ENCODE peak calls at places on chromosomes 6 and 20, in six cellular contexts. U is H1, R is neuronal stem cell, N is H9, C is mesenchymal stem cell, W is IMR-90. S is an unnamed sample.
A peak's percentile ranks its signal among the peaks of the same experiment; 100 is the strongest.

GRCh38 chr6:75963569-75963968 is 108.9 kb downstream of the IMPG1 start:
- DNase-seq in U (no peak), R (no peak), N (no peak), C (no peak), W (no peak), S (no peak)

GRCh38 chr20:33437141-33437911 is 6.2 kb downstream of the SNTA1 start:
- DNase-seq in U (no peak), R (no peak), N (no peak), C (peak; percentile 27), W (peak; percentile 44), S (no peak)

GRCh38 chr20:18527836-18528235 is 20.1 kb downstream of the SEC23B start:
- DNase-seq in U (no peak), R (no peak), N (no peak), C (peak; percentile 4), W (peak; percentile 75), S (no peak)

GRCh38 chr20:24987873-24988835 is 4.4 kb downstream of the APMAP start:
- DNase-seq in U (no peak), R (no peak), N (peak; percentile 10), C (no peak), W (no peak), S (no peak)

GRCh38 chr6:56766806-56767178 is 124.1 kb upstream of the DST start:
- DNase-seq in U (no peak), R (no peak), N (no peak), C (peak; percentile 74), W (peak; percentile 91), S (no peak)

GRCh38 chr6:144739873-144740272 is 454.7 kb downstream of the UTRN start:
- DNase-seq in U (no peak), R (no peak), N (no peak), C (no peak), W (no peak), S (no peak)

GRCh38 chr6:141981190-141981589 is 151.5 kb upstream of the GJE1 start:
- DNase-seq in U (no peak), R (no peak), N (no peak), C (no peak), W (no peak), S (no peak)

GRCh38 chr6:108417027-108417426 is 122.2 kb downstream of the AFG1L start:
- DNase-seq in U (no peak), R (no peak), N (no peak), C (peak; percentile 6), W (peak; percentile 22), S (no peak)

GRCh38 chr6:165574770-165575549 is 88.1 kb downstream of the PDE10A start:
- DNase-seq in U (no peak), R (no peak), N (no peak), C (no peak), W (peak; percentile 51), S (peak; percentile 32)

GRCh38 chr6:4637691-4638433 is 138.3 kb upstream of the CDYL start:
- DNase-seq in U (no peak), R (no peak), N (no peak), C (peak; percentile 78), W (peak; percentile 93), S (no peak)

GRCh38 chr6:44966449-44967091 is 361.6 kb upstream of the RUNX2 start:
- DNase-seq in U (no peak), R (no peak), N (no peak), C (peak; percentile 60), W (peak; percentile 81), S (no peak)

GRCh38 chr6:44580901-44581300 is 193.4 kb downstream of the CDC5L start:
- DNase-seq in U (no peak), R (no peak), N (no peak), C (no peak), W (peak; percentile 74), S (no peak)

GRCh38 chr6:21847712-21848111 is 254.2 kb downstream of the SOX4 start:
- DNase-seq in U (no peak), R (no peak), N (no peak), C (no peak), W (no peak), S (no peak)

GRCh38 chr6:43120101-43120730 is 44.1 kb downstream of the PTK7 start:
- DNase-seq in U (no peak), R (no peak), N (no peak), C (no peak), W (no peak), S (no peak)
- H3K79me1 ChIP-seq in U (peaks cover 20% of the 10 kb centered on the region), R (peaks cover 10% of the 10 kb centered on the region), N (no peaks in the 10 kb centered on the region), C (peaks cover 2% of the 10 kb centered on the region), W (peaks cover 89% of the 10 kb centered on the region), S (peaks cover 47% of the 10 kb centered on the region)

GRCh38 chr6:7773914-7774313 is 48.0 kb downstream of the BMP6 start:
- DNase-seq in U (no peak), R (no peak), N (no peak), C (no peak), W (no peak), S (no peak)

GRCh38 chr6:7776509-7776908 is 50.6 kb downstream of the BMP6 start:
- DNase-seq in U (no peak), R (no peak), N (no peak), C (no peak), W (no peak), S (no peak)

GRCh38 chr6:7773322-7773721 is 47.4 kb downstream of the BMP6 start:
- DNase-seq in U (no peak), R (no peak), N (no peak), C (no peak), W (peak; percentile 58), S (no peak)

GRCh38 chr6:7781240-7781639 is 55.3 kb downstream of the BMP6 start:
- DNase-seq in U (no peak), R (no peak), N (no peak), C (no peak), W (no peak), S (no peak)

GRCh38 chr6:7777062-7777461 is 51.2 kb downstream of the BMP6 start:
- DNase-seq in U (no peak), R (no peak), N (no peak), C (no peak), W (no peak), S (no peak)
- H2BK15ac ChIP-seq in U (no peak overlapping the region), R (no peak overlapping the region), N (no peak overlapping the region), C (no peak overlapping the region), W (no peak overlapping the region), S (no peak overlapping the region)

DNA sequence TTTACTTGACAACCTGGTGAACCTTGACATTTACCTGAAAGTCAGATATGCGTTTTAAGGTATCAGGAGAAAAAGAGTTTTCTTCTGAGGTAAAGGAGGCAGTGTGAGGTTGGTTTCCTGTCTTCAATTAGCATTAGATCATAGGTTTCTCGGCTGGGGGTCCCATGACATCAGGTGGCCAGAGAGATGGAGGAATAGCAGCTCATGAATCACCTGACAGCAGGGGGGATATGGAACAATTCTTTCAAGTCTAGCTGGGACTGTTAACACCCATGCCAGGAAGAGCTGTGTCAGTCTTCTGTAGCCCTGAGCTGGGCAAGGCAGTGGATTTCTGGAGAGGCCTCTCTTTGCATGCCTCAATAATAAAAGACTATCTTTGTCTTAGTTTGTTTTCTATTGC is 108.0 kb upstream of the TMEM170B start:
- DNase-seq in U (no peak), R (no peak), N (no peak), C (no peak), W (no peak), S (peak; percentile 96)
- H3K4me2 ChIP-seq in U (no peak overlapping the region), R (no peak overlapping the region), N (no peak overlapping the region), C (no peak overlapping the region), W (no peak overlapping the region), S (no peak overlapping the region)

DNA sequence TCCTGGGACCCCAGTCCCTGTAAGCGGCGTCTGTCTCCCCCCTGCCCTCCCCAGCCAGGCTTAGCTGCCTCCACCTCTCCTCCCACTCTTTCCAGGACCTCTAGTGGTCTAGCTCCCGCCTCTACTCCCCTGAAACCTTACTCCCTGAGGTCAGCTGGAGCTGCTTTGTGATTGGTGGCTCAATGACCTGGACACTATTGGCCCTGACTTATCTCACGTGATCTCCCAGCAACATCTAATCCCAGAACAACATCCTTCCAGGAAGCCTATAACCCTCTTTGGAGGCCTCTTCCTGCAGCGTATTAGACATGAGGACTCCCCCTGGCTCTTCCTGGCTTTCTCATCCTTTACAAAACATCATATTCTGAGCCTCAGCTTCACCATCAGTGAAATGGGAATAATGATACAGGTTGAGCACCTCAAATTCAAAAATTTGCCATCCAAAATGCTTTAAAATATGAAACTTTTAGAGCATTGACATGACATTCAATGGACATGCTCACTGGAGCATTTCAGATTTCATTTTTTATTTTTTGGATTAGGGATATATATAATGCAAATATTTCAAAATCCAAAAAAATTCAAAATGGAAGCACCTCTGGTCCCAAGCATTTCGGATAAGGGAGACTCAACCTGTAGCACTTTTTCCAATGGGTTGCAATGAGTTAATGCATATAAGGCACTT is 16.3 kb upstream of the SRC start:
- DNase-seq in U (no peak), R (no peak), N (peak; percentile 58), C (no peak), W (no peak), S (peak; percentile 74)
- H3K79me1 ChIP-seq in U (no peaks in the 10 kb centered on the region), R (no peaks in the 10 kb centered on the region), N (no peaks in the 10 kb centered on the region), C (no peaks in the 10 kb centered on the region), W (peaks cover 4% of the 10 kb centered on the region), S (no peaks in the 10 kb centered on the region)

GRCh38 chr6:27281569-27281968 is 30.5 kb downstream of the POM121L2 start:
- DNase-seq in U (no peak), R (no peak), N (no peak), C (no peak), W (no peak), S (no peak)

GRCh38 chr6:27281105-27281539 is 31.0 kb downstream of the POM121L2 start:
- DNase-seq in U (no peak), R (no peak), N (no peak), C (no peak), W (no peak), S (peak; percentile 43)

GRCh38 chr6:27280540-27281000 is 31.5 kb downstream of the POM121L2 start:
- DNase-seq in U (no peak), R (no peak), N (no peak), C (peak; percentile 41), W (no peak), S (peak; percentile 82)

GRCh38 chr6:27280064-27280539 is 32.0 kb downstream of the POM121L2 start:
- DNase-seq in U (no peak), R (no peak), N (peak; percentile 69), C (peak; percentile 61), W (peak; percentile 53), S (peak; percentile 88)

DNA sequence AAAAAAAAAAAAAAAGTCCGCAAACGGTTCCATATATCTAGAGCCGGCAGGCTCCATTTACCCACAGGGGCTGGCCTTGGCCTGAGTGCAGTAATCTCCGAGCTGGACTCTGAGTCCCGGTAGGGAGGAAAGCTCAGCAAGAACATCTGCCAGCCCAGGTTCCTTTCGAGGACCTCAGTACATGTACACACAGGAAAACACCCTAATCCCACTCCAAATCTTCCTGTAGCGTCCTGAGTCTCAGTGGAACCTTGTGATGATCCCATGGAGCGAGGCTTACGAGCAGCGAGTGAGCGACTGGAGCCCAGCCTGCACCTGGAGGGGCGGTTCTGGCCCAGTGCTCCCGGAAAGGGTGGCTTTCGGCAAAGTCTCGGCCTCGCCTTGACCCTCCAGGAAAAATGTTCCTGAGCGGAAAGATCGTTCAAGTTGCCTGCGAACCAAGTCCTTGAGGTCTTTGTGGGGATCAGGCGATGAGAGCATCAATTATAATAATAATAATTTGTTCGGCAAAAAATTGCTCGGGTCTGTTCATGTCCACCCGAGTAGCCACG is 32.1 kb downstream of the PRSS16 start:
- DNase-seq in U (no peak), R (no peak), N (peak; percentile 57), C (no peak), W (no peak), S (peak; percentile 56)
- H2BK15ac ChIP-seq in U (peak overlapping the region; percentile 25), R (no peak overlapping the region), N (no peak overlapping the region), C (no peak overlapping the region), W (no peak overlapping the region), S (no peak overlapping the region)